ENCODE peak calls at places on chromosomes 3 and 15, in seven cellular contexts. A is NCI-H524; F is LHCN-M2; X is cardiac fibroblast; O is PC-3; L is endothelial cell of umbilical vein; T is naive thymus-derived CD4-positive, alpha-beta T cell. Z is an unnamed sample.
A peak's percentile ranks its signal among the peaks of the same experiment; 100 is the strongest.

GRCh38 chr15:52252781-52253180 is 42.8 kb downstream of the MYO5C start:
- DNase-seq in X (peak; percentile 96), T (no peak), O (peak; percentile 93), F (peak; percentile 95), L (peak; percentile 90), A (no peak), Z (no peak)

GRCh38 chr3:142861926-142862325 is 27.0 kb downstream of the PCOLCE2 start:
- DNase-seq in F (no peak), T (no peak), A (no peak), X (no peak), L (no peak), O (no peak), Z (no peak)

GRCh38 chr3:179179979-179180758 is 32.0 kb downstream of the PIK3CA start:
- DNase-seq in O (no peak), X (peak; percentile 85), T (no peak), F (peak; percentile 64), A (no peak), L (peak; percentile 40), Z (no peak)

GRCh38 chr3:65576228-65576627 is 462.5 kb downstream of the MAGI1 start:
- DNase-seq in O (no peak), L (no peak), T (no peak), A (no peak), X (no peak), F (no peak), Z (no peak)

GRCh38 chr3:30597131-30597768 is 9.2 kb upstream of the TGFBR2 start:
- DNase-seq in A (no peak), X (peak; percentile 89), F (peak; percentile 84), L (no peak), O (peak; percentile 98), T (no peak), Z (no peak)

GRCh38 chr3:158649791-158650190 is 5.5 kb downstream of the GFM1 start:
- DNase-seq in O (peak; percentile 37), T (no peak), L (peak; percentile 93), X (no peak), F (no peak), A (no peak), Z (no peak)

GRCh38 chr3:32406481-32407408 is 15.1 kb downstream of the CMTM7 start:
- DNase-seq in L (no peak), F (no peak), A (peak; percentile 29), O (no peak), X (no peak), T (no peak), Z (no peak)

GRCh38 chr3:73080201-73080966 is 18.9 kb downstream of the EBLN2 start:
- DNase-seq in X (no peak), O (no peak), F (no peak), A (peak; percentile 95), T (no peak), L (no peak), Z (no peak)

GRCh38 chr15:68204776-68205557 is at the start of gene CALML4:
- DNase-seq in X (no peak), A (no peak), F (no peak), L (peak; percentile 70), T (no peak), O (peak; percentile 39), Z (no peak)

GRCh38 chr15:43776101-43776717 is 557 bp downstream of the ELL3 start:
- DNase-seq in O (peak; percentile 25), T (no peak), A (peak; percentile 64), X (no peak), F (no peak), L (no peak), Z (no peak)